ENCODE peak calls at places on chromosomes 11 and 22, in six cellular contexts. Z is K562, H is IMR-90, C is HEK293T, N is HepG2, K is GM12878. O is an unnamed sample.

GRCh38 chr22:29727248-29727551 is 7.4 kb downstream of the CABP7 start:
- DNase-seq in Z (peak; percentile 89), H (peak; percentile 32), C (peak; percentile 73), N (peak; percentile 33), K (no peak), O (peak; percentile 33)

GRCh38 chr11:64233913-64234839 is at the start of gene VEGFB:
- DNase-seq in Z (peak; percentile 87), H (peak; percentile 26), C (no peak), N (no peak), K (no peak), O (peak; percentile 53)

GRCh38 chr22:28927526-28928089 is 44.2 kb downstream of the ZNRF3 start:
- DNase-seq in Z (peak; percentile 29), H (no peak), C (no peak), N (no peak), K (no peak), O (no peak)

GRCh38 chr11:253160-253885 is 16.5 kb downstream of the PSMD13 start:
- DNase-seq in Z (no peak), H (no peak), C (no peak), N (no peak), K (no peak), O (no peak)

GRCh38 chr22:19665784-19666662 is 48.3 kb upstream of the SEPTIN5 start:
- DNase-seq in Z (peak; percentile 44), H (no peak), C (no peak), N (no peak), K (no peak), O (no peak)

GRCh38 chr11:131859811-131860210 is 489.4 kb downstream of the NTM start:
- DNase-seq in Z (no peak), H (peak; percentile 77), C (no peak), N (no peak), K (no peak), O (no peak)

GRCh38 chr11:8291421-8292350 is 28.0 kb upstream of the LMO1 start:
- DNase-seq in Z (no peak), H (no peak), C (no peak), N (no peak), K (no peak), O (no peak)

GRCh38 chr11:66728760-66729385 is at the start of gene SPTBN2:
- DNase-seq in Z (peak; percentile 33), H (no peak), C (no peak), N (no peak), K (no peak), O (no peak)

GRCh38 chr11:134019500-134019899 is 49.4 kb upstream of the JAM3 start:
- DNase-seq in Z (no peak), H (no peak), C (no peak), N (no peak), K (no peak), O (no peak)

GRCh38 chr11:100841711-100842407 is 154.8 kb downstream of the ARHGAP42 start:
- DNase-seq in Z (no peak), H (no peak), C (no peak), N (no peak), K (no peak), O (peak; percentile 34)
- TF ChIP-seq BHLHE40 in Z (no peak), H (no peak), C (no peak), N (no peak), K (no peak), O (no peak)

GRCh38 chr22:49966041-49966715 is 5.6 kb downstream of the PIM3 start:
- DNase-seq in Z (no peak), H (no peak), C (no peak), N (no peak), K (no peak), O (no peak)

GRCh38 chr22:49965291-49966040 is 4.9 kb downstream of the PIM3 start:
- DNase-seq in Z (no peak), H (no peak), C (no peak), N (no peak), K (no peak), O (no peak)

GRCh38 chr22:49963647-49964026 is 3.1 kb downstream of the PIM3 start:
- DNase-seq in Z (no peak), H (no peak), C (no peak), N (no peak), K (no peak), O (no peak)

GRCh38 chr22:49964136-49964492 is 3.5 kb downstream of the PIM3 start:
- DNase-seq in Z (no peak), H (no peak), C (no peak), N (no peak), K (no peak), O (no peak)

DNA sequence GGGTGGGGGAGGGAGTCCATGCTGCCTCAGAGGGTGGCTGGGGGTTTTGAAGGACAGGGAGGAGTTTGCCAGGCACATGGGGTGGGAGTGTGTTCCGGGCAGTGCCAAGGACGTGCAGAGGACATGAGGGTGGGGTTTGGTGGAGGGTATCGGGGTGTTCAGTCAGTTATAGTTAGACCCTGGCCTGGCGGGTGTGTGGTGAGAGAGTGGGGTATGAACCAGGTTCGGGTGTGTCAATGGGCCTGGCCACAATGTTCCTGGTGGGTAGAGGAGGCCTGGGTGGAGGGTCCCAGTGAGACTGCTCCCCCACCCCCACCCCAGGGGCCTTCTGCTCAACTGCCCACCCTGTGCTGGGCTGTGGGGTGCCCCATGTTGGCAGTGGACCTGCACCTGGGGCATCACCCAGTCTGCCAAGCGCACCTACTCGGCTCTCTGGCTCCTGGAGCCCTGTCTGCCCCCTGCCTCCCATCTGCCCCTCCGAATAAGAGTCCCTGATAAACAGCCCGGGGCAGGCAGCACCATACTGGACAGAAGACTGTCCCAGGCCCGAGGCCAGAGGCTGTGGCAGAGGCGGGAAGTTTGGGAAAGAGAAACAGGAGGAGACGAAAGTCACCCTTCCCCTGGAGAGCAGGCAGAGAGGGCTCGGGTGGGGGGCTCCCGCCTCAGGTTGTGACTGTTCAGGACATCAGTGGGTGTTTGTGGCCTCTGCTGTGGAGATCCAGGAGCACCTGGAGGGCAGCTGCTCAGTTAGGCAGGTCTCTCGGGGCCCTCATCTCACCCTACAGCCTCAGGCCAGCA is 4.1 kb downstream of the PIM3 start:
- DNase-seq in Z (no peak), H (no peak), C (no peak), N (no peak), K (no peak), O (no peak)
- TF ChIP-seq BHLHE40 in Z (no peak), H (no peak), C (no peak), N (no peak), K (no peak), O (no peak)

GRCh38 chr11:119723952-119724325 is 5.1 kb downstream of the NECTIN1 start:
- DNase-seq in Z (no peak), H (no peak), C (no peak), N (no peak), K (no peak), O (no peak)

GRCh38 chr11:119723243-119723951 is 5.6 kb downstream of the NECTIN1 start:
- DNase-seq in Z (no peak), H (no peak), C (no peak), N (no peak), K (no peak), O (no peak)

GRCh38 chr11:119720311-119720710 is 8.7 kb downstream of the NECTIN1 start:
- DNase-seq in Z (no peak), H (no peak), C (no peak), N (no peak), K (no peak), O (no peak)

GRCh38 chr11:119722281-119722794 is 6.7 kb downstream of the NECTIN1 start:
- DNase-seq in Z (no peak), H (no peak), C (no peak), N (no peak), K (peak; percentile 17), O (no peak)

GRCh38 chr11:119721129-119722120 is 7.6 kb downstream of the NECTIN1 start:
- DNase-seq in Z (peak; percentile 43), H (no peak), C (peak; percentile 75), N (peak; percentile 67), K (no peak), O (peak; percentile 41)
- TF ChIP-seq BHLHE40 in Z (no peak), H (no peak), C (no peak), N (no peak), K (no peak), O (no peak)

GRCh38 chr11:116917632-116918031 is 80.2 kb upstream of the APOA1 start:
- DNase-seq in Z (no peak), H (no peak), C (no peak), N (no peak), K (no peak), O (no peak)
- TF ChIP-seq BHLHE40 in Z (no peak), H (no peak), C (no peak), N (no peak), K (no peak), O (no peak)

DNA sequence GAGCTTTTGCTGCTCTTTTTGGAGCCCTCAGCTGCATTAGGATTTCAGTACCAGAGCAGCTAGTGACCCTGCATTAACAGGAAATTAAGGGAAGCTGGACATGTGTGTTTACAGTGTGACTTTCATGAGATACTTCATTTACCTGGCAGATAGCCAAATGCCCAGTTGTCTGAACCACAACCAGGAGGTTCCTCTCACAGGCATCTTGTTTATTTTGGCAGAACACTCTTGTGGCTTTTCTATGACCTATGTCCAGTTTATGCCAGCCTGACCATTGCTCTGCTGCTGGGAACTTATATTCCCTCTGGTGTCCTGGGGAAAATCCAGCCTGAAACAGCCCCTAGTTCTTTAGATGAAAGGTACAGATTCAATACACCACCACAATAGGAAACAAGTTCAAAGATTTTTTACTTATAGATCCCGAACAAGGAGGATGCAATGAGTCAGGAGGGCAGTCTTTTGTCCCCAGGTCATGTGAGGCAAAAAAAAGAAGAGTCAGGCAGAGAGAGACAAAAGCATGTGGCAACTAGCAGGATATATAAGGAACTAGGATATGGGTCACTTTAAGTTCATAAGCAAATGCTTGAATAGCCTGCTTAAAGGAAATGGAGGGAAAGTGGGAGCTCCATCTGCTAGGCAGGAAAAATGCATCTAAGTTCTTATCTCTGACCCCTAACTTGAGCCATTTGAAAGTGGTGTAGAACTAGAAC is 379.4 kb downstream of the INSC start:
- DNase-seq in Z (no peak), H (no peak), C (no peak), N (no peak), K (no peak), O (no peak)
- TF ChIP-seq BHLHE40 in Z (no peak), H (no peak), C (no peak), N (no peak), K (no peak), O (no peak)

DNA sequence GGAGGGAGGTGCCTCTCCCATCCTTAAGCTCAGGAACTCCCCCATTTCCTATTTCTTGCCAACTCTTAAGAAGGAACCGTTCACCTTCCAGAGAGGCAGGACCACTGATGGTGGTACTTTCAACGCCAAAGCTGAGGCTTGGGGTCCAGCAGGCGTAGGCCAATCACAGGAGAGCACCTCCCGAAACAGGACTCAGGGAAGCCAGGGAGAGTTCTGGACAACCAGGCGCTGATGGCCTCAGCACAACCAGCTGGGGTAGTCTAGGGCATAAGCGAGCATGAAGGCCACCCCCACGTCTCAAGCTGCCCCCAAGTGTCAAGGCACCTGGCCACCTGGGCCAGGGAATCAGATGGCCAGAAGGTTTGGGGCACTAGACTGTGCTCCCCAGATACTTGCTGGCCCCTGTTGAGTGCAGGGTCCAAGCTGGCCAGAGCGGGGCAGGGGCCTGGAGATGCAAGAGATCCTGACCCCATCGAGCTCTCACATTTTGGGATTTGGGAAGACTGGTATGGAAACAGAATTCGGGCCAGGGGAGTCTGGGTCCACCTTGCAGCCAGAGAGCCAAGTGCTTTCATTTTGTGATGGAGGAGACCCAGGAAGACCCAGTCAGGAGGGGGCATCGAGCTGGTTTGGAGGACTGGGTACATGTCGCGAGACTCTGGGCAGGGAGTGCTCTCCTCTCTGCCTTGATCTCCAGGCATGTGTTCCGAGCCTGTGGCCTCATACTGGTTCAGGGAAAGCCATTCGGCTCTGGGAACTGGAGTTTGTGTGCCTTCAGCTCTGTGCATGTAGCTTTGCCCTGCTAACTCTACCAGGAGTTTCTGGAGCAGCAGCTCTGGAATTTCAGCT is 926 bp downstream of the CD6 start:
- DNase-seq in Z (no peak), H (no peak), C (no peak), N (no peak), K (no peak), O (no peak)
- TF ChIP-seq BHLHE40 in Z (no peak), H (no peak), C (no peak), N (no peak), K (no peak), O (no peak)

O was measured in A549.